ENCODE peak calls at places on chromosome 4, in eight cellular contexts. One of them, this sample, is unnamed.

GRCh38 chr4:17535906-17536305 is 20.9 kb downstream of the CLRN2 start:
- DNase-seq in WTC11: no peak
- DNase-seq in LHCN-M2: peak; percentile 27
- DNase-seq in neural progenitor cell: no peak
- DNase-seq in stimulated activated CD4-positive, alpha-beta T cell treated with anti-CD3 and anti-CD28 coated beads, Interleukin-12 subunit alpha, Interleukin-12 subunit beta, amount 100 ng/mL, for 48 hours: no peak
- DNase-seq in smooth muscle cell of the brain vasculature: no peak
- DNase-seq in anterior cingulate cortex: no peak
- DNase-seq in breast epithelium: no peak
- DNase-seq in this sample: peak; percentile 14

GRCh38 chr4:174084542-174084941 is 198.9 kb downstream of the FBXO8 start:
- DNase-seq in WTC11: no peak
- DNase-seq in breast epithelium: no peak
- DNase-seq in stimulated activated CD4-positive, alpha-beta T cell treated with anti-CD3 and anti-CD28 coated beads, Interleukin-12 subunit alpha, Interleukin-12 subunit beta, amount 100 ng/mL, for 48 hours: no peak
- DNase-seq in LHCN-M2: no peak
- DNase-seq in smooth muscle cell of the brain vasculature: no peak
- DNase-seq in neural progenitor cell: no peak
- DNase-seq in anterior cingulate cortex: no peak
- DNase-seq in this sample: peak; percentile 77

GRCh38 chr4:176270669-176271068 is 1.6 kb upstream of the ASB5 start:
- DNase-seq in stimulated activated CD4-positive, alpha-beta T cell treated with anti-CD3 and anti-CD28 coated beads, Interleukin-12 subunit alpha, Interleukin-12 subunit beta, amount 100 ng/mL, for 48 hours: no peak
- DNase-seq in smooth muscle cell of the brain vasculature: peak; percentile 57
- DNase-seq in neural progenitor cell: no peak
- DNase-seq in LHCN-M2: peak; percentile 100
- DNase-seq in breast epithelium: no peak
- DNase-seq in anterior cingulate cortex: no peak
- DNase-seq in WTC11: no peak
- DNase-seq in this sample: peak; percentile 92

GRCh38 chr4:177375971-177376370 is 66.3 kb downstream of the AGA start:
- DNase-seq in smooth muscle cell of the brain vasculature: no peak
- DNase-seq in neural progenitor cell: peak; percentile 11
- DNase-seq in anterior cingulate cortex: no peak
- DNase-seq in stimulated activated CD4-positive, alpha-beta T cell treated with anti-CD3 and anti-CD28 coated beads, Interleukin-12 subunit alpha, Interleukin-12 subunit beta, amount 100 ng/mL, for 48 hours: no peak
- DNase-seq in LHCN-M2: no peak
- DNase-seq in breast epithelium: no peak
- DNase-seq in WTC11: no peak
- DNase-seq in this sample: no peak

GRCh38 chr4:24473309-24473721 is 111.0 kb downstream of the DHX15 start:
- DNase-seq in neural progenitor cell: peak; percentile 56
- DNase-seq in WTC11: no peak
- DNase-seq in LHCN-M2: peak; percentile 40
- DNase-seq in smooth muscle cell of the brain vasculature: no peak
- DNase-seq in anterior cingulate cortex: peak; percentile 48
- DNase-seq in breast epithelium: no peak
- DNase-seq in stimulated activated CD4-positive, alpha-beta T cell treated with anti-CD3 and anti-CD28 coated beads, Interleukin-12 subunit alpha, Interleukin-12 subunit beta, amount 100 ng/mL, for 48 hours: no peak
- DNase-seq in this sample: peak; percentile 36

GRCh38 chr4:146059865-146060264 is 115.7 kb upstream of the LSM6 start:
- DNase-seq in LHCN-M2: no peak
- DNase-seq in neural progenitor cell: no peak
- DNase-seq in WTC11: no peak
- DNase-seq in smooth muscle cell of the brain vasculature: no peak
- DNase-seq in breast epithelium: no peak
- DNase-seq in stimulated activated CD4-positive, alpha-beta T cell treated with anti-CD3 and anti-CD28 coated beads, Interleukin-12 subunit alpha, Interleukin-12 subunit beta, amount 100 ng/mL, for 48 hours: no peak
- DNase-seq in anterior cingulate cortex: no peak
- DNase-seq in this sample: no peak

GRCh38 chr4:64713256-64713840 is 304.1 kb upstream of the TECRL start:
- DNase-seq in LHCN-M2: peak; percentile 30
- DNase-seq in anterior cingulate cortex: no peak
- DNase-seq in stimulated activated CD4-positive, alpha-beta T cell treated with anti-CD3 and anti-CD28 coated beads, Interleukin-12 subunit alpha, Interleukin-12 subunit beta, amount 100 ng/mL, for 48 hours: no peak
- DNase-seq in neural progenitor cell: peak; percentile 23
- DNase-seq in smooth muscle cell of the brain vasculature: no peak
- DNase-seq in breast epithelium: no peak
- DNase-seq in WTC11: no peak
- DNase-seq in this sample: peak; percentile 35

GRCh38 chr4:83114576-83114975 is at the start of gene PLAC8:
- DNase-seq in neural progenitor cell: no peak
- DNase-seq in breast epithelium: no peak
- DNase-seq in anterior cingulate cortex: no peak
- DNase-seq in LHCN-M2: peak; percentile 63
- DNase-seq in stimulated activated CD4-positive, alpha-beta T cell treated with anti-CD3 and anti-CD28 coated beads, Interleukin-12 subunit alpha, Interleukin-12 subunit beta, amount 100 ng/mL, for 48 hours: peak; percentile 22
- DNase-seq in smooth muscle cell of the brain vasculature: no peak
- DNase-seq in WTC11: no peak
- DNase-seq in this sample: no peak

GRCh38 chr4:59629348-59629747 is 1570.8 kb upstream of the ADGRL3 start:
- DNase-seq in WTC11: no peak
- DNase-seq in smooth muscle cell of the brain vasculature: no peak
- DNase-seq in stimulated activated CD4-positive, alpha-beta T cell treated with anti-CD3 and anti-CD28 coated beads, Interleukin-12 subunit alpha, Interleukin-12 subunit beta, amount 100 ng/mL, for 48 hours: no peak
- DNase-seq in LHCN-M2: no peak
- DNase-seq in breast epithelium: no peak
- DNase-seq in neural progenitor cell: no peak
- DNase-seq in anterior cingulate cortex: no peak
- DNase-seq in this sample: no peak

GRCh38 chr4:41880840-41881831 is 54.1 kb upstream of the TMEM33 start:
- DNase-seq in anterior cingulate cortex: no peak
- DNase-seq in LHCN-M2: no peak
- DNase-seq in breast epithelium: no peak
- DNase-seq in smooth muscle cell of the brain vasculature: no peak
- DNase-seq in stimulated activated CD4-positive, alpha-beta T cell treated with anti-CD3 and anti-CD28 coated beads, Interleukin-12 subunit alpha, Interleukin-12 subunit beta, amount 100 ng/mL, for 48 hours: no peak
- DNase-seq in neural progenitor cell: peak; percentile 70
- DNase-seq in WTC11: peak; percentile 38
- DNase-seq in this sample: peak; percentile 2

GRCh38 chr4:103915224-103915869 is 195.6 kb upstream of the TACR3 start:
- DNase-seq in stimulated activated CD4-positive, alpha-beta T cell treated with anti-CD3 and anti-CD28 coated beads, Interleukin-12 subunit alpha, Interleukin-12 subunit beta, amount 100 ng/mL, for 48 hours: no peak
- DNase-seq in WTC11: no peak
- DNase-seq in breast epithelium: no peak
- DNase-seq in LHCN-M2: peak; percentile 37
- DNase-seq in anterior cingulate cortex: no peak
- DNase-seq in neural progenitor cell: peak; percentile 45
- DNase-seq in smooth muscle cell of the brain vasculature: no peak
- DNase-seq in this sample: peak; percentile 27

GRCh38 chr4:38414410-38414809 is 249.6 kb upstream of the KLF3 start:
- DNase-seq in stimulated activated CD4-positive, alpha-beta T cell treated with anti-CD3 and anti-CD28 coated beads, Interleukin-12 subunit alpha, Interleukin-12 subunit beta, amount 100 ng/mL, for 48 hours: no peak
- DNase-seq in smooth muscle cell of the brain vasculature: no peak
- DNase-seq in neural progenitor cell: no peak
- DNase-seq in LHCN-M2: no peak
- DNase-seq in breast epithelium: no peak
- DNase-seq in WTC11: no peak
- DNase-seq in anterior cingulate cortex: no peak
- DNase-seq in this sample: no peak

GRCh38 chr4:186067757-186068385 is 1.1 kb upstream of the TLR3 start:
- DNase-seq in neural progenitor cell: peak; percentile 68
- DNase-seq in LHCN-M2: peak; percentile 82
- DNase-seq in breast epithelium: peak; percentile 37
- DNase-seq in smooth muscle cell of the brain vasculature: peak; percentile 46
- DNase-seq in anterior cingulate cortex: peak; percentile 41
- DNase-seq in WTC11: peak; percentile 30
- DNase-seq in stimulated activated CD4-positive, alpha-beta T cell treated with anti-CD3 and anti-CD28 coated beads, Interleukin-12 subunit alpha, Interleukin-12 subunit beta, amount 100 ng/mL, for 48 hours: peak; percentile 2
- DNase-seq in this sample: peak; percentile 68

GRCh38 chr4:23789765-23790164 is 100.1 kb downstream of the PPARGC1A start:
- DNase-seq in WTC11: no peak
- DNase-seq in stimulated activated CD4-positive, alpha-beta T cell treated with anti-CD3 and anti-CD28 coated beads, Interleukin-12 subunit alpha, Interleukin-12 subunit beta, amount 100 ng/mL, for 48 hours: no peak
- DNase-seq in anterior cingulate cortex: no peak
- DNase-seq in smooth muscle cell of the brain vasculature: peak; percentile 7
- DNase-seq in LHCN-M2: peak; percentile 61
- DNase-seq in neural progenitor cell: no peak
- DNase-seq in breast epithelium: peak; percentile 32
- DNase-seq in this sample: peak; percentile 72

GRCh38 chr4:48462363-48462762 is 20.8 kb upstream of the SLC10A4 start:
- DNase-seq in neural progenitor cell: no peak
- DNase-seq in stimulated activated CD4-positive, alpha-beta T cell treated with anti-CD3 and anti-CD28 coated beads, Interleukin-12 subunit alpha, Interleukin-12 subunit beta, amount 100 ng/mL, for 48 hours: no peak
- DNase-seq in LHCN-M2: no peak
- DNase-seq in WTC11: no peak
- DNase-seq in breast epithelium: no peak
- DNase-seq in smooth muscle cell of the brain vasculature: no peak
- DNase-seq in anterior cingulate cortex: no peak
- DNase-seq in this sample: no peak

GRCh38 chr4:79865253-79865652 is 207.8 kb downstream of the ANTXR2 start:
- DNase-seq in anterior cingulate cortex: no peak
- DNase-seq in smooth muscle cell of the brain vasculature: no peak
- DNase-seq in LHCN-M2: peak; percentile 35
- DNase-seq in WTC11: no peak
- DNase-seq in neural progenitor cell: no peak
- DNase-seq in breast epithelium: no peak
- DNase-seq in stimulated activated CD4-positive, alpha-beta T cell treated with anti-CD3 and anti-CD28 coated beads, Interleukin-12 subunit alpha, Interleukin-12 subunit beta, amount 100 ng/mL, for 48 hours: no peak
- DNase-seq in this sample: peak; percentile 25

GRCh38 chr4:183182873-183183725 is 84.0 kb downstream of the WWC2 start:
- DNase-seq in neural progenitor cell: peak; percentile 84
- DNase-seq in LHCN-M2: peak; percentile 91
- DNase-seq in WTC11: peak; percentile 76
- DNase-seq in breast epithelium: no peak
- DNase-seq in stimulated activated CD4-positive, alpha-beta T cell treated with anti-CD3 and anti-CD28 coated beads, Interleukin-12 subunit alpha, Interleukin-12 subunit beta, amount 100 ng/mL, for 48 hours: peak; percentile 22
- DNase-seq in smooth muscle cell of the brain vasculature: no peak
- DNase-seq in anterior cingulate cortex: no peak
- DNase-seq in this sample: peak; percentile 93

GRCh38 chr4:53595204-53595603 is 3.9 kb upstream of the LNX1 start:
- DNase-seq in anterior cingulate cortex: no peak
- DNase-seq in WTC11: no peak
- DNase-seq in stimulated activated CD4-positive, alpha-beta T cell treated with anti-CD3 and anti-CD28 coated beads, Interleukin-12 subunit alpha, Interleukin-12 subunit beta, amount 100 ng/mL, for 48 hours: no peak
- DNase-seq in LHCN-M2: no peak
- DNase-seq in breast epithelium: no peak
- DNase-seq in neural progenitor cell: no peak
- DNase-seq in smooth muscle cell of the brain vasculature: no peak
- DNase-seq in this sample: no peak

GRCh38 chr4:72864898-72865297 is 204.6 kb downstream of the COX18 start:
- DNase-seq in breast epithelium: no peak
- DNase-seq in LHCN-M2: no peak
- DNase-seq in stimulated activated CD4-positive, alpha-beta T cell treated with anti-CD3 and anti-CD28 coated beads, Interleukin-12 subunit alpha, Interleukin-12 subunit beta, amount 100 ng/mL, for 48 hours: no peak
- DNase-seq in anterior cingulate cortex: no peak
- DNase-seq in WTC11: no peak
- DNase-seq in smooth muscle cell of the brain vasculature: no peak
- DNase-seq in neural progenitor cell: no peak
- DNase-seq in this sample: no peak

GRCh38 chr4:95267081-95267480 is 281.7 kb downstream of the UNC5C start:
- DNase-seq in stimulated activated CD4-positive, alpha-beta T cell treated with anti-CD3 and anti-CD28 coated beads, Interleukin-12 subunit alpha, Interleukin-12 subunit beta, amount 100 ng/mL, for 48 hours: no peak
- DNase-seq in neural progenitor cell: no peak
- DNase-seq in WTC11: no peak
- DNase-seq in smooth muscle cell of the brain vasculature: no peak
- DNase-seq in anterior cingulate cortex: no peak
- DNase-seq in breast epithelium: no peak
- DNase-seq in LHCN-M2: peak; percentile 73
- DNase-seq in this sample: peak; percentile 69

GRCh38 chr4:157389751-157390150 is 169.2 kb downstream of the GRIA2 start:
- DNase-seq in LHCN-M2: peak; percentile 55
- DNase-seq in stimulated activated CD4-positive, alpha-beta T cell treated with anti-CD3 and anti-CD28 coated beads, Interleukin-12 subunit alpha, Interleukin-12 subunit beta, amount 100 ng/mL, for 48 hours: no peak
- DNase-seq in breast epithelium: no peak
- DNase-seq in anterior cingulate cortex: no peak
- DNase-seq in WTC11: no peak
- DNase-seq in neural progenitor cell: no peak
- DNase-seq in smooth muscle cell of the brain vasculature: no peak
- DNase-seq in this sample: no peak

GRCh38 chr4:112951362-112951962 is 98.0 kb upstream of the ANK2 start:
- DNase-seq in breast epithelium: no peak
- DNase-seq in LHCN-M2: peak; percentile 24
- DNase-seq in smooth muscle cell of the brain vasculature: no peak
- DNase-seq in WTC11: no peak
- DNase-seq in neural progenitor cell: no peak
- DNase-seq in anterior cingulate cortex: no peak
- DNase-seq in stimulated activated CD4-positive, alpha-beta T cell treated with anti-CD3 and anti-CD28 coated beads, Interleukin-12 subunit alpha, Interleukin-12 subunit beta, amount 100 ng/mL, for 48 hours: no peak
- DNase-seq in this sample: peak; percentile 42

GRCh38 chr4:24511371-24512063 is 72.8 kb downstream of the DHX15 start:
- DNase-seq in breast epithelium: no peak
- DNase-seq in WTC11: no peak
- DNase-seq in neural progenitor cell: no peak
- DNase-seq in smooth muscle cell of the brain vasculature: no peak
- DNase-seq in LHCN-M2: no peak
- DNase-seq in stimulated activated CD4-positive, alpha-beta T cell treated with anti-CD3 and anti-CD28 coated beads, Interleukin-12 subunit alpha, Interleukin-12 subunit beta, amount 100 ng/mL, for 48 hours: no peak
- DNase-seq in anterior cingulate cortex: no peak
- DNase-seq in this sample: no peak

GRCh38 chr4:99612704-99613103 is 38.1 kb downstream of the MTTP start:
- DNase-seq in neural progenitor cell: no peak
- DNase-seq in WTC11: no peak
- DNase-seq in anterior cingulate cortex: no peak
- DNase-seq in stimulated activated CD4-positive, alpha-beta T cell treated with anti-CD3 and anti-CD28 coated beads, Interleukin-12 subunit alpha, Interleukin-12 subunit beta, amount 100 ng/mL, for 48 hours: no peak
- DNase-seq in LHCN-M2: no peak
- DNase-seq in breast epithelium: no peak
- DNase-seq in smooth muscle cell of the brain vasculature: no peak
- DNase-seq in this sample: no peak

GRCh38 chr4:81314196-81314896 is 99.3 kb upstream of the PRKG2 start:
- DNase-seq in neural progenitor cell: peak; percentile 12
- DNase-seq in WTC11: no peak
- DNase-seq in stimulated activated CD4-positive, alpha-beta T cell treated with anti-CD3 and anti-CD28 coated beads, Interleukin-12 subunit alpha, Interleukin-12 subunit beta, amount 100 ng/mL, for 48 hours: no peak
- DNase-seq in LHCN-M2: peak; percentile 96
- DNase-seq in anterior cingulate cortex: no peak
- DNase-seq in breast epithelium: no peak
- DNase-seq in smooth muscle cell of the brain vasculature: peak; percentile 18
- DNase-seq in this sample: peak; percentile 93

GRCh38 chr4:168574581-168575295 is 77.9 kb downstream of the PALLD start:
- DNase-seq in LHCN-M2: peak; percentile 93
- DNase-seq in smooth muscle cell of the brain vasculature: no peak
- DNase-seq in anterior cingulate cortex: no peak
- DNase-seq in WTC11: no peak
- DNase-seq in stimulated activated CD4-positive, alpha-beta T cell treated with anti-CD3 and anti-CD28 coated beads, Interleukin-12 subunit alpha, Interleukin-12 subunit beta, amount 100 ng/mL, for 48 hours: no peak
- DNase-seq in neural progenitor cell: no peak
- DNase-seq in breast epithelium: no peak
- DNase-seq in this sample: no peak

GRCh38 chr4:78528327-78528726 is 23.2 kb upstream of the ANXA3 start:
- DNase-seq in WTC11: no peak
- DNase-seq in anterior cingulate cortex: no peak
- DNase-seq in smooth muscle cell of the brain vasculature: no peak
- DNase-seq in stimulated activated CD4-positive, alpha-beta T cell treated with anti-CD3 and anti-CD28 coated beads, Interleukin-12 subunit alpha, Interleukin-12 subunit beta, amount 100 ng/mL, for 48 hours: no peak
- DNase-seq in neural progenitor cell: no peak
- DNase-seq in LHCN-M2: peak; percentile 40
- DNase-seq in breast epithelium: no peak
- DNase-seq in this sample: no peak

This sample was measured in fibroblast of pulmonary artery.